ENCODE peak calls at places on chromosomes 13 and 19, in eight cellular contexts. H is H9, P is PC-9, A is GM23248, W is fibroblast of lung, T is A549, L is PC-3, Q is mesendoderm. B is an unnamed sample.

GRCh38 chr13:30466358-30466714 is 600 bp upstream of the HMGB1 start:
- DNase-seq in H (no peak), P (no peak), A (peak), W (no peak), T (peak), L (peak), Q (peak), B (no peak)

GRCh38 chr13:60267498-60268202 is 103.9 kb upstream of the DIAPH3 start:
- DNase-seq in H (peak), P (no peak), A (peak), W (no peak), T (peak), L (no peak), Q (peak), B (no peak)

GRCh38 chr13:79810671-79811070 is 329.7 kb downstream of the NDFIP2 start:
- DNase-seq in H (no peak), P (peak), A (peak), W (peak), T (peak), L (peak), Q (peak), B (peak)

GRCh38 chr19:16977306-16977705 is 49.3 kb downstream of the CPAMD8 start:
- DNase-seq in H (no peak), P (no peak), A (no peak), W (no peak), T (no peak), L (no peak), Q (no peak), B (no peak)

GRCh38 chr13:24473646-24474045 is 38.9 kb downstream of the PARP4 start:
- DNase-seq in H (no peak), P (no peak), A (no peak), W (no peak), T (no peak), L (no peak), Q (no peak), B (no peak)

GRCh38 chr13:108220042-108220441 is 1.9 kb downstream of the ABHD13 start:
- DNase-seq in H (no peak), P (peak), A (no peak), W (no peak), T (no peak), L (peak), Q (peak), B (peak)

GRCh38 chr19:23851966-23852365 is 62.7 kb upstream of the ZNF726 start:
- DNase-seq in H (no peak), P (no peak), A (no peak), W (no peak), T (no peak), L (no peak), Q (no peak), B (no peak)

GRCh38 chr19:3450796-3451411 is 29.4 kb downstream of the SMIM24 start:
- DNase-seq in H (no peak), P (peak), A (peak), W (peak), T (peak), L (peak), Q (no peak), B (peak)

GRCh38 chr19:43651758-43652545 is 12.3 kb upstream of the CADM4 start:
- DNase-seq in H (peak), P (peak), A (peak), W (peak), T (peak), L (peak), Q (peak), B (no peak)

GRCh38 chr19:14536926-14537692 is 7.7 kb downstream of the TECR start:
- DNase-seq in H (peak), P (peak), A (peak), W (peak), T (peak), L (peak), Q (peak), B (peak)

GRCh38 chr13:25117312-25117711 is 21.4 kb downstream of the PABPC3 start:
- DNase-seq in H (no peak), P (no peak), A (no peak), W (no peak), T (no peak), L (no peak), Q (peak), B (no peak)

GRCh38 chr19:15173746-15174404 is 26.9 kb downstream of the NOTCH3 start:
- DNase-seq in H (no peak), P (no peak), A (peak), W (peak), T (no peak), L (peak), Q (peak), B (peak)

GRCh38 chr19:30360378-30361106 is 11.6 kb upstream of the ZNF536 start:
- DNase-seq in H (no peak), P (no peak), A (no peak), W (no peak), T (no peak), L (no peak), Q (peak), B (no peak)

GRCh38 chr13:80339841-80340642 is 884 bp downstream of the SPRY2 start:
- DNase-seq in H (no peak), P (no peak), A (peak), W (peak), T (peak), L (peak), Q (peak), B (peak)

GRCh38 chr19:21052902-21053301 is 29.1 kb upstream of the ZNF714 start:
- DNase-seq in H (no peak), P (no peak), A (no peak), W (no peak), T (no peak), L (no peak), Q (no peak), B (no peak)

GRCh38 chr19:3660493-3661219 is 34.1 kb upstream of the CACTIN start:
- DNase-seq in H (no peak), P (no peak), A (no peak), W (no peak), T (no peak), L (no peak), Q (no peak), B (no peak)

GRCh38 chr19:28578786-28579505 is 634.0 kb downstream of the UQCRFS1 start:
- DNase-seq in H (no peak), P (no peak), A (no peak), W (no peak), T (no peak), L (no peak), Q (peak), B (no peak)

GRCh38 chr19:45607071-45608029 is 5.3 kb upstream of the GPR4 start:
- DNase-seq in H (peak), P (peak), A (peak), W (peak), T (peak), L (peak), Q (peak), B (peak)
- H3K4me2 ChIP-seq in H (peak), P (peak), A (peak), W (peak), T (peak), L (peak), Q (peak), B (peak)

GRCh38 chr13:50365683-50366391 is 350.6 kb downstream of the KCNRG start:
- DNase-seq in H (no peak), P (peak), A (no peak), W (no peak), T (peak), L (peak), Q (no peak), B (peak)
- H3K4me2 ChIP-seq in H (no peak), P (peak), A (no peak), W (no peak), T (peak), L (peak), Q (no peak), B (peak)

GRCh38 chr19:41323430-41324125 is 13.6 kb downstream of the CCDC97 start:
- DNase-seq in H (peak), P (no peak), A (peak), W (peak), T (peak), L (peak), Q (peak), B (no peak)

GRCh38 chr19:41321600-41322270 is 11.8 kb downstream of the CCDC97 start:
- DNase-seq in H (peak), P (no peak), A (peak), W (peak), T (peak), L (peak), Q (peak), B (no peak)

GRCh38 chr19:41321204-41321599 is 11.2 kb downstream of the CCDC97 start:
- DNase-seq in H (no peak), P (no peak), A (no peak), W (no peak), T (no peak), L (no peak), Q (no peak), B (no peak)

GRCh38 chr19:41323023-41323422 is 13.1 kb downstream of the CCDC97 start:
- DNase-seq in H (no peak), P (no peak), A (peak), W (peak), T (no peak), L (no peak), Q (no peak), B (no peak)

DNA sequence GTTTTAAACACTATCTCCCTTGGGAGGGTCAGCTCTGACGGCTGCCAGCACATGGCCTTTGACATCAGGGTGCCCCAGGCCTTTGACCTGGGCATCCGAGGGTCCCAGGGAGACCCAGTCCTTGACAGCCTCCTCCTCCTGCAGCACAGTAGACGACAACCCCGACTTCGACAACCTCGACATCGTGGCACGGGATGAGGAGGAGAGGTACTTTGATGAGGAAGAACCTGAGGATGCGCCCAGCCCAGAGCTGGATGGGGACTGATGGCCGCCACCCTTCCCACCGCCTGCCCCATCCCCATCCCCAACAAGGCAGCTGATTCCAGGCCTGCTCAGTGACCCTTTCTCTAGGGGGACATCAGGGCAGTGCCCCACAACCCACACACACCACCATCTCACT is 12.5 kb downstream of the CCDC97 start:
- DNase-seq in H (no peak), P (no peak), A (no peak), W (no peak), T (no peak), L (no peak), Q (no peak), B (no peak)
- H3K4me2 ChIP-seq in H (no peak), P (no peak), A (peak), W (peak), T (peak), L (no peak), Q (no peak), B (no peak)

GRCh38 chr13:36370108-36370429 is 23.9 kb upstream of the SPART start:
- DNase-seq in H (no peak), P (no peak), A (no peak), W (no peak), T (no peak), L (no peak), Q (no peak), B (no peak)
- H3K4me2 ChIP-seq in H (no peak), P (no peak), A (no peak), W (no peak), T (no peak), L (no peak), Q (no peak), B (no peak)

GRCh38 chr13:43368003-43368402 is 344.6 kb downstream of the DNAJC15 start:
- DNase-seq in H (no peak), P (peak), A (peak), W (peak), T (no peak), L (no peak), Q (no peak), B (no peak)

GRCh38 chr13:43363156-43363918 is 340.0 kb downstream of the DNAJC15 start:
- DNase-seq in H (no peak), P (no peak), A (peak), W (peak), T (no peak), L (no peak), Q (no peak), B (no peak)

GRCh38 chr13:43365042-43365344 is 341.6 kb downstream of the DNAJC15 start:
- DNase-seq in H (no peak), P (no peak), A (no peak), W (no peak), T (no peak), L (no peak), Q (no peak), B (no peak)

GRCh38 chr13:43360911-43361605 is 337.7 kb downstream of the DNAJC15 start:
- DNase-seq in H (no peak), P (no peak), A (no peak), W (no peak), T (no peak), L (peak), Q (no peak), B (peak)

GRCh38 chr13:43364210-43365041 is 341.0 kb downstream of the DNAJC15 start:
- DNase-seq in H (no peak), P (no peak), A (peak), W (peak), T (no peak), L (no peak), Q (no peak), B (no peak)
- H3K4me2 ChIP-seq in H (no peak), P (no peak), A (peak), W (peak), T (no peak), L (no peak), Q (no peak), B (no peak)

GRCh38 chr19:48329167-48329891 is 4.0 kb downstream of the EMP3 start:
- DNase-seq in H (peak), P (no peak), A (peak), W (peak), T (no peak), L (peak), Q (peak), B (peak)
- H3K4me2 ChIP-seq in H (peak), P (no peak), A (no peak), W (peak), T (no peak), L (no peak), Q (no peak), B (peak)

GRCh38 chr13:37616131-37616530 is 17.6 kb upstream of the POSTN start:
- DNase-seq in H (no peak), P (no peak), A (no peak), W (no peak), T (no peak), L (no peak), Q (no peak), B (no peak)
- H3K4me2 ChIP-seq in H (no peak), P (no peak), A (peak), W (no peak), T (peak), L (no peak), Q (no peak), B (no peak)

DNA sequence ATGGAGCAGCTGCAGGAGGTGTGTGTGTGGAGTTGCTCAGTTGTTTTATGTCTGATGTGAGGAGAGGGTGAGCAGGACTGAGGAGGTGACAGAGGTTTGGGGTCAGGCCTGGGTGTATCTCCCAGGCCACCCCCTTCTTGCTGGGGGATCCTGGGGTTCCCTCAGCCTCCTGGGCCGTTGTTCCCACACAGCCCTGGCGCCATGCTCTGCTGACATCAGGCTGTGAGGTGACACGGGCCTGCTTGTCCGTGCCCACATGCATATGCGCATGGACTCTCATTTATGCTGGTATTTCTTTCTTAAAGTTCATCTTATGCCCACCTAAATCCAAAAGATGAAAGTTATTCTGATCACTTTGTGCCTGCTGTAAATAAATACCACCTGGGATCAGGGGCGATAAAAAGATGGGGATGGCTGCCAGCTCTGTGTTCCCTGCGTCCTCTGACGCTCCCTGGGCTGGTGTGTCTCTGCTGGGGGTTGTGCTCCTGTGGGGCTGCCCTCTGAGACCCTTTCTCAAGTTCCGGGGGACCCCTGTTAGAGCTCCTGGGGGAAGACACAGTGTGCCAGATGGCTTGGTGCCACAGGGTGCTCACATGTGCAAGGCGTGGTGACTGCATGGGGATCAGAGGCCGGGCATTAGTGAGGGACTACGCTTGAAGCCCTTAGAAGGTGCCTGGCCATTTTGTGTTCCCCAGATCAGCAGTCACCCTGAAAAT is 12.6 kb downstream of the NAXD start:
- DNase-seq in H (no peak), P (no peak), A (no peak), W (no peak), T (no peak), L (no peak), Q (no peak), B (no peak)
- H3K4me2 ChIP-seq in H (no peak), P (no peak), A (no peak), W (no peak), T (no peak), L (no peak), Q (no peak), B (no peak)

B was measured in mammary epithelial cell.